ENCODE peak calls at places on chromosomes 13 and 19, in five cellular contexts. D is psoas muscle; J is stimulated activated CD4-positive, alpha-beta T cell treated with anti-CD3 and anti-CD28 coated beads, Interleukin-12 subunit alpha, Interleukin-12 subunit beta, amount 100 ng/mL, for 48 hours; S is CD8-positive, alpha-beta memory T cell; G is DMS 273 treated with DMSO at 0.1 percent for 48 hours. Q is an unnamed sample.

GRCh38 chr13:110119943-110120905 is 186.7 kb downstream of the COL4A1 start:
- DNase-seq in D (no peak), J (no peak), S (no peak), G (no peak), Q (no peak)

GRCh38 chr13:102812616-102813287 is 13.8 kb downstream of the BIVM start:
- DNase-seq in D (no peak), J (no peak), S (no peak), G (no peak), Q (no peak)

GRCh38 chr13:28613562-28613961 is 45.4 kb upstream of the POMP start:
- DNase-seq in D (no peak), J (no peak), S (no peak), G (no peak), Q (no peak)

GRCh38 chr13:21657538-21657937 is 13.3 kb upstream of the FGF9 start:
- DNase-seq in D (no peak), J (no peak), S (no peak), G (no peak), Q (no peak)

GRCh38 chr19:16074488-16075365 is 1.6 kb upstream of the TPM4 start:
- DNase-seq in D (no peak), J (no peak), S (no peak), G (no peak), Q (no peak)

GRCh38 chr13:79808475-79808874 is 327.5 kb downstream of the NDFIP2 start:
- DNase-seq in D (no peak), J (no peak), S (no peak), G (no peak), Q (no peak)

GRCh38 chr13:66348745-66349720 is 881.1 kb downstream of the PCDH9 start:
- DNase-seq in D (no peak), J (no peak), S (no peak), G (no peak), Q (no peak)

GRCh38 chr13:38872693-38873092 is 117.9 kb downstream of the STOML3 start:
- DNase-seq in D (peak; percentile 65), J (peak; percentile 7), S (peak; percentile 48), G (no peak), Q (no peak)

GRCh38 chr13:46855664-46856063 is 41.2 kb downstream of the HTR2A start:
- DNase-seq in D (no peak), J (no peak), S (no peak), G (no peak), Q (no peak)

GRCh38 chr13:27174766-27175455 is 3.3 kb upstream of the USP12 start:
- DNase-seq in D (no peak), J (no peak), S (no peak), G (no peak), Q (no peak)

GRCh38 chr13:106455777-106456176 is 79.7 kb downstream of the EFNB2 start:
- DNase-seq in D (no peak), J (no peak), S (no peak), G (no peak), Q (no peak)

GRCh38 chr13:79936368-79937136 is 404.4 kb downstream of the SPRY2 start:
- DNase-seq in D (no peak), J (no peak), S (no peak), G (no peak), Q (no peak)

GRCh38 chr13:59801107-59801880 is 362.4 kb downstream of the DIAPH3 start:
- DNase-seq in D (no peak), J (no peak), S (no peak), G (no peak), Q (no peak)

GRCh38 chr13:20521388-20521787 is 4.3 kb downstream of the CRYL1 start:
- DNase-seq in D (no peak), J (no peak), S (no peak), G (no peak), Q (no peak)

GRCh38 chr13:58994778-58995177 is 1169.0 kb downstream of the DIAPH3 start:
- DNase-seq in D (no peak), J (no peak), S (no peak), G (no peak), Q (no peak)

GRCh38 chr13:82654143-82654542 is 1228.1 kb downstream of the SLITRK1 start:
- DNase-seq in D (no peak), J (no peak), S (no peak), G (no peak), Q (no peak)

GRCh38 chr13:98480915-98481510 is 95.9 kb downstream of the STK24 start:
- DNase-seq in D (no peak), J (peak; percentile 30), S (no peak), G (peak; percentile 82), Q (no peak)

GRCh38 chr19:43798026-43798545 is 4.2 kb downstream of the LYPD5 start:
- DNase-seq in D (no peak), J (no peak), S (no peak), G (no peak), Q (no peak)

GRCh38 chr19:46759817-46760333 is 13.6 kb upstream of the STRN4 start:
- DNase-seq in D (no peak), J (no peak), S (no peak), G (no peak), Q (no peak)

Q was measured in CMK.